ENCODE peak calls at places on chromosomes 12 and 14, in four cellular contexts. One of them, this sample, is unnamed.

GRCh38 chr14:70808402-70809237 is 693 bp downstream of the MAP3K9 start:
- DNase-seq in GM12865: peak
- DNase-seq in COR-L47: peak
- DNase-seq in GM04504: no peak
- DNase-seq in this sample: no peak

GRCh38 chr12:247271-247670 is 15.4 kb downstream of the SLC6A13 start:
- DNase-seq in GM12865: no peak
- DNase-seq in COR-L47: no peak
- DNase-seq in GM04504: no peak
- DNase-seq in this sample: no peak

GRCh38 chr14:101934751-101935150 is 29.6 kb upstream of the DYNC1H1 start:
- DNase-seq in GM12865: no peak
- DNase-seq in COR-L47: no peak
- DNase-seq in GM04504: no peak
- DNase-seq in this sample: no peak

GRCh38 chr12:120388711-120389431 is 19.9 kb upstream of the MSI1 start:
- DNase-seq in GM12865: no peak
- DNase-seq in COR-L47: peak
- DNase-seq in GM04504: no peak
- DNase-seq in this sample: no peak

GRCh38 chr14:77598366-77599050 is 17.9 kb downstream of the SPTLC2 start:
- DNase-seq in GM12865: no peak
- DNase-seq in COR-L47: no peak
- DNase-seq in GM04504: no peak
- DNase-seq in this sample: no peak

GRCh38 chr12:3775385-3776035 is 22.6 kb upstream of the CRACR2A start:
- DNase-seq in GM12865: no peak
- DNase-seq in COR-L47: no peak
- DNase-seq in GM04504: no peak
- DNase-seq in this sample: peak

GRCh38 chr12:34305176-34305575 is 282.9 kb downstream of the ALG10 start:
- DNase-seq in GM12865: no peak
- DNase-seq in COR-L47: no peak
- DNase-seq in GM04504: no peak
- DNase-seq in this sample: no peak

GRCh38 chr12:130992448-130992847 is 38.7 kb downstream of the ADGRD1 start:
- DNase-seq in GM12865: peak
- DNase-seq in COR-L47: peak
- DNase-seq in GM04504: no peak
- DNase-seq in this sample: no peak

GRCh38 chr12:111838353-111838752 is 3.7 kb upstream of the MAPKAPK5 start:
- DNase-seq in GM12865: no peak
- DNase-seq in COR-L47: no peak
- DNase-seq in GM04504: no peak
- DNase-seq in this sample: no peak

GRCh38 chr12:23415180-23415579 is 534.3 kb downstream of the SOX5 start:
- DNase-seq in GM12865: no peak
- DNase-seq in COR-L47: no peak
- DNase-seq in GM04504: no peak
- DNase-seq in this sample: no peak

This sample was measured in fibroblast of mammary gland.